ENCODE peak calls at places on chromosome 22, in nine cellular contexts. A, N, T, I, Q, U, Y, K and M are unnamed samples.

GRCh38 chr22:45268167-45268957 is 16.4 kb upstream of the UPK3A start:
- DNase-seq in N (no peak), I (no peak), Q (no peak), Y (peak; percentile 45), T (no peak), U (no peak), K (no peak), A (no peak), M (no peak)

GRCh38 chr22:44277404-44278135 is 35.2 kb downstream of the SHISAL1 start:
- DNase-seq in T (no peak), A (no peak), U (no peak), N (no peak), K (no peak), Q (no peak), I (no peak), Y (no peak), M (no peak)

GRCh38 chr22:38861170-38861874 is 10.7 kb downstream of the CBX6 start:
- DNase-seq in N (no peak), A (no peak), T (no peak), K (no peak), Q (peak; percentile 25), I (no peak), Y (peak; percentile 67), U (no peak), M (no peak)

GRCh38 chr22:30252411-30253204 is 6.0 kb upstream of the LIF start:
- DNase-seq in I (no peak), N (peak; percentile 86), A (no peak), T (no peak), Q (no peak), K (no peak), U (no peak), Y (no peak), M (no peak)

GRCh38 chr22:33919591-33920501 is at the start of gene LARGE1:
- DNase-seq in A (peak; percentile 46), I (no peak), N (no peak), K (no peak), T (peak; percentile 28), Y (peak; percentile 45), Q (no peak), U (no peak), M (no peak)

GRCh38 chr22:19559324-19559811 is 35.2 kb upstream of the CLDN5 start:
- DNase-seq in K (no peak), A (no peak), N (no peak), Q (no peak), Y (no peak), T (no peak), I (no peak), U (no peak), M (no peak)

GRCh38 chr22:17380711-17381087 is 11.4 kb downstream of the CECR2 start:
- DNase-seq in A (no peak), K (no peak), I (no peak), Y (no peak), N (no peak), U (no peak), Q (no peak), T (no peak), M (no peak)

GRCh38 chr22:43183496-43184263 is 3.3 kb downstream of the TTLL12 start:
- DNase-seq in Y (peak; percentile 55), K (no peak), N (no peak), U (peak; percentile 28), Q (peak; percentile 61), I (no peak), A (no peak), T (peak; percentile 54), M (no peak)

GRCh38 chr22:26697151-26697550 is 39.8 kb downstream of the MIAT start:
- DNase-seq in N (no peak), A (no peak), Y (no peak), K (no peak), I (no peak), T (no peak), U (no peak), Q (no peak), M (no peak)

GRCh38 chr22:48729499-48730171 is 1098.0 kb downstream of the BRD1 start:
- DNase-seq in K (no peak), Q (no peak), U (no peak), Y (no peak), T (no peak), A (no peak), I (peak; percentile 16), N (no peak), M (no peak)
- H3K4me3 ChIP-seq in K (no peak overlapping the region), Q (no peak overlapping the region), U (no peak overlapping the region), Y (no peak overlapping the region), T (no peak overlapping the region), A (no peak overlapping the region), I (no peak overlapping the region), N (no peak overlapping the region), M (no peak overlapping the region)

DNA sequence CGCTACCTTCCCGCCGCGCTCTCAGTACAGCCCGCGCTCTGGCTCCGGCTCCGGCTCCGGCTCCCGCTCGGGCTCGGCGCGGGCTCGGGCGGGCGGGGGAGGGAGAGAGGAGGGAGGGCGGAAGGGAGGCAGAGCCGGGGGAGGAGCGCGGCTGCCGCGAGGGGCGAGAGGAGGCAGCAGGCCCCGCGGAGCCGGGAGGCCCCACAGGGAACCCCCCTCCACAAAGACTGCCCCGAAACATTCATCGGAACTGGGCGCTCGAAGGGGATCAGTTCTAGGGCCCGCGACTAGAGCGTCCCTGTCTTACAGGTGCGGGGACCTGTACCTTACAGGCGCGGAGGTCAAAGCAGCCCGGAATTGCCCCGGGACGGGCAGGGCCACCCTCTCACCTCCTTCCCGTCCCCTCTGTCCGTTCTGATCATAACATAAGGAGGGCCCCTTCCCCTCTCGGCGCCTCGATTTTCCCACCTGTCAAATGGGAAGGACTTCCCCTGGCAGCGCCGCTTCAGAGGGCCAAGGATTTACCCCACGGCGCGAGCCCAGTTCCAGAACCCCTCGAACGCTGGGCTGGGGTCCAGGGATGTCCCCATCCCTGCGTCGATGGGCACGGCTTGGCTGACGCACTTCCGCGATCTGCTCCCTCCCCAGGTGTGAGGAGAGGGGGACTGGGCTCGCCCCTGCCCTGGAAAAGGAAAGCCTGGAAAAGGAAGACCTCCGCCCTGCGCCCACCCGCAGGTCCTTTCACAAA is at the start of gene SHISA8:
- DNase-seq in A (no peak), U (no peak), Y (peak; percentile 72), K (no peak), Q (no peak), T (peak; percentile 16), N (peak; percentile 43), I (no peak), M (no peak)
- H3K4me3 ChIP-seq in A (no peak within 1 kb of the TSS), U (no peak within 1 kb of the TSS), Y (no peak within 1 kb of the TSS), K (no peak within 1 kb of the TSS), Q (no peak within 1 kb of the TSS), T (no peak within 1 kb of the TSS), N (peak within 1 kb of the TSS; percentile 60), I (peak within 1 kb of the TSS; percentile 52), M (peak within 1 kb of the TSS; percentile 9)

GRCh38 chr22:36368359-36368983 is 19.3 kb downstream of the MYH9 start:
- DNase-seq in K (peak; percentile 63), T (peak; percentile 90), Q (peak; percentile 52), I (no peak), U (no peak), N (peak; percentile 78), A (no peak), Y (peak; percentile 86), M (no peak)
- H3K4me3 ChIP-seq in K (peak overlapping the region; percentile 38), T (peak overlapping the region; percentile 33), Q (no peak overlapping the region), I (peak overlapping the region; percentile 15), U (no peak overlapping the region), N (no peak overlapping the region), A (no peak overlapping the region), Y (no peak overlapping the region), M (no peak overlapping the region)

GRCh38 chr22:31650391-31650790 is 11.6 kb downstream of the PISD start:
- DNase-seq in Y (peak; percentile 91), I (no peak), U (peak; percentile 70), A (no peak), K (peak; percentile 57), N (no peak), Q (peak; percentile 85), T (peak; percentile 94), M (peak; percentile 41)

GRCh38 chr22:31652911-31653684 is 8.9 kb downstream of the PISD start:
- DNase-seq in T (no peak), U (no peak), K (no peak), I (no peak), Y (no peak), A (no peak), Q (no peak), N (peak; percentile 67), M (no peak)

GRCh38 chr22:31652129-31652528 is 9.9 kb downstream of the PISD start:
- DNase-seq in I (no peak), N (no peak), K (no peak), A (no peak), T (no peak), Y (no peak), Q (no peak), U (no peak), M (no peak)

GRCh38 chr22:31653944-31654343 is 8.1 kb downstream of the PISD start:
- DNase-seq in A (no peak), K (no peak), N (no peak), I (no peak), T (no peak), U (no peak), Q (no peak), Y (no peak), M (no peak)

DNA sequence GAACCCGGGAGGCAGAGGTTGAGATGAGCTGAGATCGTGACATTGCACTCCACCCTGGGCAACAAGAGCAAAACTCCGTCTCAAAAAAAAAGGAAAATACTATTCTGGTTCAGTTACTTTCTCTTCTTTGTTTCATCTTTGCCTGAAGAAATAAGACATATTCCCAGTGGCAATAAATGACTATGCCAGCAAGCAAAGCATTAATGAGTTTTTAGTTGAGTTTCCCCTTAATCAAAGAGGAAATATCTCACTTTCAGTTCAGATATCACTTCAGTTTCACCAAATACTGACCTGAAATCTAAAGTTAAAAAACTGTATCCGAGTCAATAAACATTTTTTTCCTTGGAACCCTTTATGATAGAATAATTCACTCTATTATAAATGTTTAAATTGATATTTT is 10.3 kb downstream of the PISD start:
- DNase-seq in K (no peak), Q (no peak), I (no peak), A (no peak), N (no peak), Y (no peak), T (no peak), U (no peak), M (no peak)
- H3K4me3 ChIP-seq in K (no peak overlapping the region), Q (no peak overlapping the region), I (no peak overlapping the region), A (no peak overlapping the region), N (no peak overlapping the region), Y (no peak overlapping the region), T (no peak overlapping the region), U (no peak overlapping the region), M (no peak overlapping the region)